ENCODE peak calls at places on chromosomes 3 and 15, in four cellular contexts. One of them, this sample, is unnamed.
A peak's percentile ranks its signal among the peaks of the same experiment; 100 is the strongest.

GRCh38 chr3:55477306-55478010 is 9.6 kb downstream of the WNT5A start:
- DNase-seq in K562: no peak
- DNase-seq in HepG2: no peak
- DNase-seq in GM12878: no peak
- DNase-seq in this sample: no peak

GRCh38 chr3:173055228-173055933 is 85.7 kb downstream of the SPATA16 start:
- DNase-seq in GM12878: no peak
- DNase-seq in HepG2: no peak
- DNase-seq in K562: no peak
- DNase-seq in this sample: no peak

GRCh38 chr3:54565956-54566355 is 361.9 kb downstream of the LRTM1 start:
- DNase-seq in HepG2: no peak
- DNase-seq in K562: no peak
- DNase-seq in GM12878: no peak
- DNase-seq in this sample: no peak

GRCh38 chr15:76341366-76342045 is 4.9 kb downstream of the ISL2 start:
- DNase-seq in HepG2: no peak
- DNase-seq in GM12878: no peak
- DNase-seq in K562: no peak
- DNase-seq in this sample: no peak

GRCh38 chr15:100785181-100786138 is 94.2 kb upstream of the ALDH1A3 start:
- DNase-seq in K562: no peak
- DNase-seq in HepG2: no peak
- DNase-seq in GM12878: peak; percentile 11
- DNase-seq in this sample: no peak

GRCh38 chr15:40845511-40846284 is 1.9 kb downstream of the SPINT1 start:
- DNase-seq in K562: no peak
- DNase-seq in GM12878: no peak
- DNase-seq in HepG2: peak; percentile 86
- DNase-seq in this sample: no peak

GRCh38 chr3:82462977-82463376 is 701.5 kb upstream of the GBE1 start:
- DNase-seq in HepG2: peak; percentile 4
- DNase-seq in GM12878: no peak
- DNase-seq in K562: no peak
- DNase-seq in this sample: no peak

GRCh38 chr15:52652984-52653383 is 26.2 kb downstream of the ATOSA start:
- DNase-seq in K562: no peak
- DNase-seq in GM12878: no peak
- DNase-seq in HepG2: no peak
- DNase-seq in this sample: no peak

GRCh38 chr3:171086914-171087313 is 60.4 kb upstream of the SLC2A2 start:
- DNase-seq in K562: no peak
- DNase-seq in HepG2: no peak
- DNase-seq in GM12878: no peak
- DNase-seq in this sample: no peak

GRCh38 chr3:167078070-167078622 is 302.0 kb downstream of the ZBBX start:
- DNase-seq in GM12878: no peak
- DNase-seq in HepG2: no peak
- DNase-seq in K562: no peak
- DNase-seq in this sample: no peak

GRCh38 chr3:193790086-193790990 is 197.3 kb downstream of the OPA1 start:
- DNase-seq in GM12878: no peak
- DNase-seq in K562: no peak
- DNase-seq in HepG2: no peak
- DNase-seq in this sample: no peak

GRCh38 chr3:63364909-63365308 is 86.8 kb downstream of the SYNPR start:
- DNase-seq in K562: no peak
- DNase-seq in HepG2: no peak
- DNase-seq in GM12878: no peak
- DNase-seq in this sample: no peak

GRCh38 chr3:17645074-17645698 is 97.2 kb downstream of the TBC1D5 start:
- DNase-seq in HepG2: peak; percentile 67
- DNase-seq in GM12878: no peak
- DNase-seq in K562: peak; percentile 31
- DNase-seq in this sample: peak; percentile 49

GRCh38 chr3:44318929-44319328 is 19.6 kb upstream of the TCAIM start:
- DNase-seq in HepG2: no peak
- DNase-seq in K562: no peak
- DNase-seq in GM12878: no peak
- DNase-seq in this sample: no peak

GRCh38 chr15:101542306-101543025 is 53.0 kb upstream of the PCSK6 start:
- DNase-seq in K562: no peak
- DNase-seq in GM12878: no peak
- DNase-seq in HepG2: no peak
- DNase-seq in this sample: no peak

GRCh38 chr15:85795320-85795668 is 569 bp upstream of the KLHL25 start:
- DNase-seq in GM12878: no peak
- DNase-seq in K562: no peak
- DNase-seq in HepG2: no peak
- DNase-seq in this sample: no peak

GRCh38 chr3:13072239-13073041 is 789 bp downstream of the IQSEC1 start:
- DNase-seq in K562: no peak
- DNase-seq in GM12878: peak; percentile 36
- DNase-seq in HepG2: no peak
- DNase-seq in this sample: no peak

GRCh38 chr3:27357665-27358258 is 11.4 kb downstream of the NEK10 start:
- DNase-seq in HepG2: peak; percentile 74
- DNase-seq in K562: peak; percentile 28
- DNase-seq in GM12878: no peak
- DNase-seq in this sample: peak; percentile 61

GRCh38 chr3:127781411-127782001 is 40.8 kb downstream of the MGLL start:
- DNase-seq in K562: no peak
- DNase-seq in GM12878: no peak
- DNase-seq in HepG2: no peak
- DNase-seq in this sample: no peak

GRCh38 chr15:34240537-34240936 is 15.7 kb downstream of the EMC4 start:
- DNase-seq in HepG2: no peak
- DNase-seq in K562: no peak
- DNase-seq in GM12878: no peak
- DNase-seq in this sample: no peak

GRCh38 chr3:8610961-8611360 is 33.6 kb downstream of the SSUH2 start:
- DNase-seq in HepG2: no peak
- DNase-seq in K562: no peak
- DNase-seq in GM12878: no peak
- DNase-seq in this sample: no peak

GRCh38 chr3:27713435-27713880 is 8.7 kb downstream of the EOMES start:
- DNase-seq in HepG2: no peak
- DNase-seq in K562: no peak
- DNase-seq in GM12878: no peak
- DNase-seq in this sample: no peak

GRCh38 chr3:144708437-144708836 is 736.8 kb downstream of the DIPK2A start:
- DNase-seq in HepG2: no peak
- DNase-seq in GM12878: no peak
- DNase-seq in K562: no peak
- DNase-seq in this sample: no peak

GRCh38 chr3:184600685-184601377 is 39.2 kb downstream of the EPHB3 start:
- DNase-seq in HepG2: no peak
- DNase-seq in K562: no peak
- DNase-seq in GM12878: no peak
- DNase-seq in this sample: no peak

GRCh38 chr15:49688135-49688790 is 67.4 kb downstream of the DTWD1 start:
- DNase-seq in K562: no peak
- DNase-seq in GM12878: no peak
- DNase-seq in HepG2: no peak
- DNase-seq in this sample: no peak

GRCh38 chr15:49692514-49693090 is 71.8 kb downstream of the DTWD1 start:
- DNase-seq in K562: no peak
- DNase-seq in GM12878: no peak
- DNase-seq in HepG2: no peak
- DNase-seq in this sample: no peak

GRCh38 chr15:49686626-49687025 is 65.8 kb downstream of the DTWD1 start:
- DNase-seq in K562: no peak
- DNase-seq in GM12878: no peak
- DNase-seq in HepG2: no peak
- DNase-seq in this sample: no peak
- TF ChIP-seq FOXM1 in K562: no peak
- TF ChIP-seq FOXM1 in GM12878: no peak
- TF ChIP-seq FOXM1 in HepG2: no peak
- TF ChIP-seq FOXM1 in this sample: no peak

GRCh38 chr3:180341516-180341915 is 260.4 kb upstream of the TTC14 start:
- DNase-seq in K562: no peak
- DNase-seq in GM12878: no peak
- DNase-seq in HepG2: no peak
- DNase-seq in this sample: no peak

GRCh38 chr3:180335056-180335455 is 266.9 kb upstream of the TTC14 start:
- DNase-seq in GM12878: no peak
- DNase-seq in K562: no peak
- DNase-seq in HepG2: no peak
- DNase-seq in this sample: no peak

DNA sequence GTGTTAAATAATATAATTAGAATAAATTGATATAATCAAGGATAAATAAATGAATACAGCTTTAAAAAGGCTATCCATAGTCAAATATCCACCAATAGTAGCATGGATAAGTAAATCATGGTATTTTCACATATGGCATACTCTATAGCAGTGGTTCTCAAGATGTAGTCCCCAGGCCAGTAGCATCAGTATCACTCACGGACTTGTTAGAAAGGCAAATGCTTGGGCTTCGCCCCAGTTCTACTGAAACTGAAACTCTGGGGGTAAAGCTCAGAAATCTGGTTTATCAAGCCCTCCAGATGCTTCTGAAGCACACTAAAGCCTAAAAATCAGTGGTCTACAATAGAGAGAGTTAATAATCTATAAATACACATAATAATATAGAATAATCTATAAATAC is 261.6 kb upstream of the TTC14 start:
- DNase-seq in K562: no peak
- DNase-seq in HepG2: no peak
- DNase-seq in GM12878: no peak
- DNase-seq in this sample: no peak
- TF ChIP-seq SP1 in K562: no peak
- TF ChIP-seq SP1 in HepG2: no peak
- TF ChIP-seq SP1 in GM12878: no peak
- TF ChIP-seq SP1 in this sample: no peak

DNA sequence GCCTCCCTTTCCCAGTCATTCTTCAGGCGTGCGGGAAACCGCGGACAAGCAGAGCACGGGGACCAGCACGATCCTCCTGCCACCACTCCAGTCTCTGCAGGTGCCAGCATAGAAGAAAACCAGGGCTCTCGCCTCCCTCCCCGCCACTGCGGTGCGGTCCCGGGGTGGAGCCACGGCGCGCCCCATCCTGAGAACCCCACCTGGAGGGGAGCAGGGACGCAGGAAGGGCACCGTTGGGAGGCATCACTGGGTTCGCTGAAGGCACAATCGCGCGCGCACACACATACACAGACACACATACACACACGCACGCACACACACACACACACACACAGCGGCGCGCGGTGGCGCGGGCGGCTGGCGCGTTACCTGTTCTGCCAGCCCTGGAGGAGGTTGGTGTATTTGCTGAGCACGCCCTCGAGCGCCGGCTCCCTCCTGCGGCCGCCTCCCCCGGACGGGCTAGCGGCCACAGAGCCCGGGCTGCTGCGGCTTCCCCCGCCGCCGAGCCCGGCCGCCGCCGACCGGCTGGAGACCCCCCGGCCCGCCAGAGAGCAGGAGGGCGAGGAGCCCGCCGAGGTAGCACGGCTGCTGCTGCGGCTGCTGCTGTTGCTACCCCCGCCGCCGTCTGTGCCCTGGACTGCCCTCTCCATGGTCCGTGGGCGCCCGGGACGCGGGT is 394 bp downstream of the OSBPL10 start:
- DNase-seq in HepG2: peak; percentile 54
- DNase-seq in K562: no peak
- DNase-seq in GM12878: no peak
- DNase-seq in this sample: peak; percentile 68
- TF ChIP-seq FOXM1 in HepG2: no peak
- TF ChIP-seq FOXM1 in K562: no peak
- TF ChIP-seq FOXM1 in GM12878: no peak
- TF ChIP-seq FOXM1 in this sample: no peak

GRCh38 chr3:121660356-121661171 is at the start of gene HCLS1:
- DNase-seq in K562: no peak
- DNase-seq in HepG2: no peak
- DNase-seq in GM12878: peak; percentile 83
- DNase-seq in this sample: no peak
- TF ChIP-seq SP1 in K562: no peak
- TF ChIP-seq SP1 in HepG2: no peak
- TF ChIP-seq SP1 in GM12878: peak; percentile 31
- TF ChIP-seq SP1 in this sample: no peak

GRCh38 chr3:143328459-143328858 is 208.9 kb downstream of the CHST2 start:
- DNase-seq in HepG2: no peak
- DNase-seq in K562: peak; percentile 29
- DNase-seq in GM12878: no peak
- DNase-seq in this sample: no peak
- TF ChIP-seq FOXM1 in HepG2: no peak
- TF ChIP-seq FOXM1 in K562: no peak
- TF ChIP-seq FOXM1 in GM12878: no peak
- TF ChIP-seq FOXM1 in this sample: no peak

GRCh38 chr3:195549931-195550519 is 6.9 kb upstream of the PPP1R2 start:
- DNase-seq in HepG2: peak; percentile 44
- DNase-seq in K562: no peak
- DNase-seq in GM12878: peak; percentile 61
- DNase-seq in this sample: no peak
- TF ChIP-seq SP1 in HepG2: no peak
- TF ChIP-seq SP1 in K562: no peak
- TF ChIP-seq SP1 in GM12878: no peak
- TF ChIP-seq SP1 in this sample: no peak